ENCODE peak calls at places on chromosome 20, in six cellular contexts. One of them, this sample, is unnamed.

GRCh38 chr20:9359561-9360308 is 154.7 kb upstream of the LAMP5 start:
- DNase-seq in A549: peak; percentile 77
- DNase-seq in left ventricle myocardium inferior: no peak
- DNase-seq in uterus: peak; percentile 41
- DNase-seq in IMR-90: peak; percentile 70
- DNase-seq in astrocyte: peak; percentile 43
- DNase-seq in this sample: no peak

GRCh38 chr20:39190666-39191570 is 228.8 kb downstream of the DHX35 start:
- DNase-seq in A549: peak; percentile 80
- DNase-seq in IMR-90: peak; percentile 44
- DNase-seq in astrocyte: peak; percentile 0
- DNase-seq in left ventricle myocardium inferior: no peak
- DNase-seq in uterus: no peak
- DNase-seq in this sample: no peak

GRCh38 chr20:50070361-50070760 is 42.6 kb downstream of the UBE2V1 start:
- DNase-seq in A549: no peak
- DNase-seq in left ventricle myocardium inferior: peak; percentile 4
- DNase-seq in IMR-90: no peak
- DNase-seq in astrocyte: no peak
- DNase-seq in uterus: no peak
- DNase-seq in this sample: no peak

GRCh38 chr20:60838297-60838696 is 413.8 kb upstream of the CDH4 start:
- DNase-seq in astrocyte: no peak
- DNase-seq in uterus: no peak
- DNase-seq in IMR-90: no peak
- DNase-seq in A549: no peak
- DNase-seq in left ventricle myocardium inferior: no peak
- DNase-seq in this sample: no peak

GRCh38 chr20:914727-915498 is 1.2 kb downstream of the ANGPT4 start:
- DNase-seq in A549: no peak
- DNase-seq in left ventricle myocardium inferior: no peak
- DNase-seq in astrocyte: no peak
- DNase-seq in IMR-90: no peak
- DNase-seq in uterus: no peak
- DNase-seq in this sample: no peak

GRCh38 chr20:63706852-63707557 is 771 bp downstream of the ARFRP1 start:
- DNase-seq in A549: peak; percentile 74
- DNase-seq in astrocyte: no peak
- DNase-seq in left ventricle myocardium inferior: no peak
- DNase-seq in IMR-90: peak; percentile 35
- DNase-seq in uterus: peak; percentile 44
- DNase-seq in this sample: peak; percentile 34

GRCh38 chr20:38007526-38007925 is 25.7 kb downstream of the TTI1 start:
- DNase-seq in uterus: no peak
- DNase-seq in IMR-90: no peak
- DNase-seq in A549: no peak
- DNase-seq in astrocyte: no peak
- DNase-seq in left ventricle myocardium inferior: no peak
- DNase-seq in this sample: no peak

GRCh38 chr20:63700199-63701050 is 4.0 kb downstream of the TNFRSF6B start:
- DNase-seq in astrocyte: no peak
- DNase-seq in uterus: peak; percentile 21
- DNase-seq in IMR-90: no peak
- DNase-seq in left ventricle myocardium inferior: no peak
- DNase-seq in A549: no peak
- DNase-seq in this sample: no peak

GRCh38 chr20:33673411-33674293 is 576 bp downstream of the NECAB3 start:
- DNase-seq in A549: no peak
- DNase-seq in left ventricle myocardium inferior: no peak
- DNase-seq in astrocyte: no peak
- DNase-seq in uterus: peak; percentile 37
- DNase-seq in IMR-90: peak; percentile 40
- DNase-seq in this sample: no peak

GRCh38 chr20:62405108-62405980 is 1.7 kb downstream of the CABLES2 start:
- DNase-seq in uterus: peak; percentile 75
- DNase-seq in A549: peak; percentile 77
- DNase-seq in IMR-90: peak; percentile 70
- DNase-seq in left ventricle myocardium inferior: peak; percentile 38
- DNase-seq in astrocyte: peak; percentile 35
- DNase-seq in this sample: no peak

GRCh38 chr20:63830821-63831593 is at the start of gene ZBTB46:
- DNase-seq in uterus: peak; percentile 57
- DNase-seq in IMR-90: peak; percentile 49
- DNase-seq in A549: no peak
- DNase-seq in left ventricle myocardium inferior: peak; percentile 79
- DNase-seq in astrocyte: no peak
- DNase-seq in this sample: no peak

GRCh38 chr20:63223826-63224207 is 7.9 kb upstream of the YTHDF1 start:
- DNase-seq in astrocyte: no peak
- DNase-seq in A549: no peak
- DNase-seq in uterus: no peak
- DNase-seq in IMR-90: no peak
- DNase-seq in left ventricle myocardium inferior: no peak
- DNase-seq in this sample: no peak

GRCh38 chr20:43736588-43737091 is 9.8 kb upstream of the GTSF1L start:
- DNase-seq in astrocyte: no peak
- DNase-seq in left ventricle myocardium inferior: no peak
- DNase-seq in IMR-90: peak; percentile 10
- DNase-seq in A549: no peak
- DNase-seq in uterus: no peak
- DNase-seq in this sample: no peak

GRCh38 chr20:59809630-59810375 is 123.6 kb downstream of the SYCP2 start:
- DNase-seq in left ventricle myocardium inferior: no peak
- DNase-seq in A549: no peak
- DNase-seq in astrocyte: no peak
- DNase-seq in IMR-90: no peak
- DNase-seq in uterus: no peak
- DNase-seq in this sample: no peak

GRCh38 chr20:62202676-62203377 is 17.3 kb downstream of the HRH3 start:
- DNase-seq in IMR-90: no peak
- DNase-seq in A549: no peak
- DNase-seq in astrocyte: no peak
- DNase-seq in uterus: no peak
- DNase-seq in left ventricle myocardium inferior: no peak
- DNase-seq in this sample: no peak

GRCh38 chr20:49278817-49279676 is 1.2 kb upstream of the ZNFX1 start:
- DNase-seq in uterus: no peak
- DNase-seq in A549: peak; percentile 54
- DNase-seq in astrocyte: no peak
- DNase-seq in left ventricle myocardium inferior: no peak
- DNase-seq in IMR-90: no peak
- DNase-seq in this sample: no peak

GRCh38 chr20:3471397-3472021 is 691 bp downstream of the ATRN start:
- DNase-seq in left ventricle myocardium inferior: no peak
- DNase-seq in uterus: no peak
- DNase-seq in IMR-90: no peak
- DNase-seq in astrocyte: no peak
- DNase-seq in A549: no peak
- DNase-seq in this sample: no peak
- H3K4me3 ChIP-seq in left ventricle myocardium inferior: peak overlapping the region; percentile 97
- H3K4me3 ChIP-seq in uterus: peak overlapping the region; percentile 70
- H3K4me3 ChIP-seq in IMR-90: peak overlapping the region; percentile 90
- H3K4me3 ChIP-seq in astrocyte: peak overlapping the region; percentile 85
- H3K4me3 ChIP-seq in A549: peak overlapping the region; percentile 80
- H3K4me3 ChIP-seq in this sample: peak overlapping the region; percentile 95

GRCh38 chr20:11153819-11154218 is 480.0 kb upstream of the JAG1 start:
- DNase-seq in left ventricle myocardium inferior: no peak
- DNase-seq in IMR-90: peak; percentile 43
- DNase-seq in uterus: no peak
- DNase-seq in astrocyte: peak; percentile 66
- DNase-seq in A549: peak; percentile 31
- DNase-seq in this sample: no peak
- H3K27ac ChIP-seq in left ventricle myocardium inferior: no peak overlapping the region
- H3K27ac ChIP-seq in IMR-90: no peak overlapping the region
- H3K27ac ChIP-seq in uterus: no peak overlapping the region
- H3K27ac ChIP-seq in astrocyte: peak overlapping the region; percentile 57
- H3K27ac ChIP-seq in A549: no peak overlapping the region
- H3K27ac ChIP-seq in this sample: no peak overlapping the region

GRCh38 chr20:46991850-46992639 is 97.4 kb downstream of the EYA2 start:
- DNase-seq in IMR-90: no peak
- DNase-seq in astrocyte: no peak
- DNase-seq in uterus: no peak
- DNase-seq in A549: no peak
- DNase-seq in left ventricle myocardium inferior: no peak
- DNase-seq in this sample: no peak

GRCh38 chr20:46993465-46994095 is 98.9 kb downstream of the EYA2 start:
- DNase-seq in IMR-90: no peak
- DNase-seq in uterus: no peak
- DNase-seq in A549: no peak
- DNase-seq in astrocyte: no peak
- DNase-seq in left ventricle myocardium inferior: no peak
- DNase-seq in this sample: no peak

GRCh38 chr20:46990017-46990810 is 95.6 kb downstream of the EYA2 start:
- DNase-seq in uterus: no peak
- DNase-seq in left ventricle myocardium inferior: no peak
- DNase-seq in A549: no peak
- DNase-seq in astrocyte: no peak
- DNase-seq in IMR-90: no peak
- DNase-seq in this sample: no peak

GRCh38 chr20:46992640-46993035 is 98.0 kb downstream of the EYA2 start:
- DNase-seq in A549: no peak
- DNase-seq in left ventricle myocardium inferior: no peak
- DNase-seq in IMR-90: no peak
- DNase-seq in astrocyte: no peak
- DNase-seq in uterus: no peak
- DNase-seq in this sample: no peak

GRCh38 chr20:46990811-46991567 is 96.3 kb downstream of the EYA2 start:
- DNase-seq in A549: no peak
- DNase-seq in left ventricle myocardium inferior: no peak
- DNase-seq in astrocyte: no peak
- DNase-seq in uterus: no peak
- DNase-seq in IMR-90: no peak
- DNase-seq in this sample: no peak
- H3K4me1 ChIP-seq in A549: peaks cover 6% of the 10 kb centered on the region
- H3K4me1 ChIP-seq in left ventricle myocardium inferior: no peaks in the 10 kb centered on the region
- H3K4me1 ChIP-seq in astrocyte: no peaks in the 10 kb centered on the region
- H3K4me1 ChIP-seq in uterus: no peaks in the 10 kb centered on the region
- H3K4me1 ChIP-seq in IMR-90: no peaks in the 10 kb centered on the region
- H3K4me1 ChIP-seq in this sample: no peaks in the 10 kb centered on the region

GRCh38 chr20:57260959-57261357 is 5.5 kb downstream of the BMP7 start:
- DNase-seq in uterus: no peak
- DNase-seq in IMR-90: peak; percentile 20
- DNase-seq in astrocyte: peak; percentile 39
- DNase-seq in left ventricle myocardium inferior: no peak
- DNase-seq in A549: no peak
- DNase-seq in this sample: no peak
- H3K4me3 ChIP-seq in uterus: no peak overlapping the region
- H3K4me3 ChIP-seq in IMR-90: no peak overlapping the region
- H3K4me3 ChIP-seq in astrocyte: no peak overlapping the region
- H3K4me3 ChIP-seq in left ventricle myocardium inferior: peak overlapping the region; percentile 27
- H3K4me3 ChIP-seq in A549: no peak overlapping the region
- H3K4me3 ChIP-seq in this sample: no peak overlapping the region

DNA sequence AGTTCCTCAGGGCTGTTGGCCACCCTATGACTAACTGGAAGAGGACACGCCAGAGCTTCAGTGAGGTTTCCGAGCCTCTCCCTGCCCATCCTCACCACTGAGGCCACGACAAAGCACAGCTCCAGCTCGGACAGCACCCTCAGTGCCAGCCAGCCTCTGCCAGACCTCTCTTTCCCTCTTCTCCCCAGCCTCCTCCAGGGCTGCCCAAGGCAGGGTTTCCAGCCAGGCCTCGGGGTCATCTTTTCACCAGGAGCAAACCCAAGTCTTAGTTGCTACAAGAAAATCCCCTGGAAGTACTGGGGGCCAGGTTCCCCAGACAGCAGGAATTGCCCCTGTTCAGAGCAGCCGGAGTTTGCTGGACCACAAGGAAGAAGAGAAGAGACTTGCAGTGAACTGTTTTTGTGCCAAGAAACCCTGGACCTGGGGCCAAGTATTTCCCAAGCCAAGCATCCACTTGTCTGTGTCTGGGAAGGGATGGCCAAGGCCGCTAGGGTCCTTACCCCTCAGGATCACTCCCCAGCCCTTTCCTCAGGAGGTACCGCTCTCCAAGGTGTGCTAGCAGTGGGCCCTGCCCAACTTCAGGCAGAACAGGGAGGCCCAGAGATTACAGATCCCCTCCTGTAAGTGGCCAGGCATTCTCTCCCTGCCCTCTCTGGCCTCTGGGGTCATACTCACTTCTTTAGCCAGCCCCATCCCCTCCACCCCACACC is 41.6 kb downstream of the PLAGL2 start:
- DNase-seq in astrocyte: no peak
- DNase-seq in uterus: peak; percentile 69
- DNase-seq in A549: no peak
- DNase-seq in IMR-90: no peak
- DNase-seq in left ventricle myocardium inferior: no peak
- DNase-seq in this sample: no peak
- H3K27ac ChIP-seq in astrocyte: no peak overlapping the region
- H3K27ac ChIP-seq in uterus: peak overlapping the region; percentile 70
- H3K27ac ChIP-seq in A549: no peak overlapping the region
- H3K27ac ChIP-seq in IMR-90: no peak overlapping the region
- H3K27ac ChIP-seq in left ventricle myocardium inferior: no peak overlapping the region
- H3K27ac ChIP-seq in this sample: no peak overlapping the region

DNA sequence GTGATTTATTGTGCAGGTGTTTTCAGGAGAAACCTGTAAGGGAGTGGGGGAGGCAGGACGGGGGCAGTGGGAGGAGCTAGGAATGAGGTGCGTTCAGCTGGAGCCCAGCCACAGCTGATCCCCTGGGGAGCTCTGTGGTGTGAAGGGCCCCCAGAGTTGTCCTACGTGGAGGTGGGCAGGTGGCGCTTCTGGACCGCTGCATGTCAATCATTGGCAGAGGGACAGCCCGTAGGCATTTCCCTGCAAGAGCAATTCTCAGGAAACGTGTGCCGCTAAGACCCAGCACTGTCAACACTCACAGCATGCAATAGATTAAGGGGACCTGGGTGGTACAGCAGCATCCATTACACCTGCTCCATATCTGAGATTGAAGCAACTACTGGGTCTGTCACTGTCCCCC is 88.0 kb downstream of the PRND start:
- DNase-seq in IMR-90: no peak
- DNase-seq in A549: no peak
- DNase-seq in left ventricle myocardium inferior: no peak
- DNase-seq in astrocyte: no peak
- DNase-seq in uterus: no peak
- DNase-seq in this sample: no peak
- H3K4me1 ChIP-seq in IMR-90: peaks cover 8% of the 10 kb centered on the region
- H3K4me1 ChIP-seq in A549: no peaks in the 10 kb centered on the region
- H3K4me1 ChIP-seq in left ventricle myocardium inferior: peaks cover 22% of the 10 kb centered on the region
- H3K4me1 ChIP-seq in astrocyte: no peaks in the 10 kb centered on the region
- H3K4me1 ChIP-seq in uterus: no peaks in the 10 kb centered on the region
- H3K4me1 ChIP-seq in this sample: peaks cover 99% of the 10 kb centered on the region

GRCh38 chr20:25081730-25082497 is at the start of gene VSX1:
- DNase-seq in A549: no peak
- DNase-seq in astrocyte: no peak
- DNase-seq in IMR-90: no peak
- DNase-seq in left ventricle myocardium inferior: no peak
- DNase-seq in uterus: no peak
- DNase-seq in this sample: no peak
- H3K4me3 ChIP-seq in A549: peak within 1 kb of the TSS; percentile 27
- H3K4me3 ChIP-seq in astrocyte: no peak within 1 kb of the TSS
- H3K4me3 ChIP-seq in IMR-90: no peak within 1 kb of the TSS
- H3K4me3 ChIP-seq in left ventricle myocardium inferior: peak within 1 kb of the TSS; percentile 28
- H3K4me3 ChIP-seq in uterus: no peak within 1 kb of the TSS
- H3K4me3 ChIP-seq in this sample: no peak within 1 kb of the TSS